ENCODE peak calls at places on chromosomes 11 and 22, in six cellular contexts. F is HepG2, H is K562, T is H1, O is GM12878, B is GM12891. A is an unnamed sample.

GRCh38 chr22:38404419-38404818 is 50.6 kb downstream of the KCNJ4 start:
- DNase-seq in F (no peak), T (no peak), O (no peak), B (no peak), H (no peak), A (no peak)

GRCh38 chr11:92180664-92181251 is 43.9 kb upstream of the FAT3 start:
- DNase-seq in B (no peak), O (no peak), T (no peak), F (no peak), H (no peak), A (no peak)

GRCh38 chr11:19251577-19251976 is 10.8 kb upstream of the E2F8 start:
- DNase-seq in H (no peak), O (no peak), F (no peak), T (no peak), B (no peak), A (no peak)

GRCh38 chr11:73931039-73931645 is 19.7 kb upstream of the DNAJB13 start:
- DNase-seq in B (no peak), H (peak), F (peak), T (peak), O (no peak), A (no peak)

GRCh38 chr11:128772814-128773213 is 78.9 kb downstream of the FLI1 start:
- DNase-seq in F (no peak), B (no peak), O (no peak), H (no peak), T (no peak), A (no peak)

GRCh38 chr11:46389450-46390330 is 1.9 kb downstream of the CHRM4 start:
- DNase-seq in T (no peak), O (no peak), B (peak), H (peak), F (peak), A (peak)

GRCh38 chr22:27866136-27867091 is 52.6 kb downstream of the PITPNB start:
- DNase-seq in B (no peak), H (no peak), F (peak), T (no peak), O (no peak), A (no peak)

GRCh38 chr11:114416441-114416928 is 16.0 kb downstream of the RBM7 start:
- DNase-seq in B (no peak), H (no peak), O (no peak), F (no peak), T (no peak), A (no peak)

GRCh38 chr11:61601512-61601911 is 20.6 kb upstream of the SYT7 start:
- DNase-seq in H (no peak), B (no peak), O (no peak), T (no peak), F (peak), A (no peak)

GRCh38 chr22:32607086-32607485 is 132.5 kb downstream of the FBXO7 start:
- DNase-seq in H (no peak), B (no peak), F (no peak), O (no peak), T (no peak), A (no peak)

GRCh38 chr11:65506316-65506769 is 7.5 kb downstream of the MALAT1 start:
- DNase-seq in B (no peak), F (no peak), T (no peak), H (no peak), O (no peak), A (no peak)

GRCh38 chr22:35894937-35895708 is 133.5 kb downstream of the RBFOX2 start:
- DNase-seq in F (no peak), O (no peak), B (no peak), H (no peak), T (no peak), A (no peak)

GRCh38 chr22:26642465-26643367 is 14.7 kb upstream of the MIAT start:
- DNase-seq in F (no peak), H (peak), O (no peak), T (no peak), B (no peak), A (no peak)

GRCh38 chr22:26656896-26657851 is at the start of gene MIAT:
- DNase-seq in F (no peak), T (no peak), H (peak), O (no peak), B (peak), A (peak)

GRCh38 chr22:38843201-38843715 is 570 bp downstream of the NPTXR start:
- DNase-seq in O (no peak), F (peak), B (peak), H (peak), T (peak), A (peak)

GRCh38 chr11:7384691-7385090 is 100.6 kb upstream of the OLFML1 start:
- DNase-seq in T (no peak), O (no peak), H (no peak), F (no peak), B (no peak), A (no peak)

GRCh38 chr11:42311504-42311903 is 852.1 kb upstream of the LRRC4C start:
- DNase-seq in O (no peak), B (no peak), H (no peak), T (no peak), F (no peak), A (no peak)

GRCh38 chr11:103164093-103164796 is 55.0 kb downstream of the DYNC2H1 start:
- DNase-seq in B (no peak), T (no peak), O (no peak), H (no peak), F (no peak), A (no peak)

GRCh38 chr11:111675891-111676290 is 73.6 kb downstream of the SIK2 start:
- DNase-seq in T (no peak), O (no peak), F (no peak), B (no peak), H (no peak), A (no peak)

GRCh38 chr11:118267486-118267885 is 3.4 kb upstream of the MPZL2 start:
- DNase-seq in B (no peak), H (no peak), T (no peak), O (no peak), F (no peak), A (no peak)

GRCh38 chr11:46392421-46393230 is 1.1 kb upstream of the CHRM4 start:
- DNase-seq in O (no peak), F (peak), T (no peak), H (peak), B (peak), A (peak)

GRCh38 chr11:126336646-126337045 is 18.8 kb upstream of the ST3GAL4 start:
- DNase-seq in F (no peak), O (no peak), H (no peak), T (no peak), B (no peak), A (no peak)
- TF ChIP-seq POLR2A in F (no peak), O (no peak), H (no peak), T (no peak), B (no peak), A (no peak)

DNA sequence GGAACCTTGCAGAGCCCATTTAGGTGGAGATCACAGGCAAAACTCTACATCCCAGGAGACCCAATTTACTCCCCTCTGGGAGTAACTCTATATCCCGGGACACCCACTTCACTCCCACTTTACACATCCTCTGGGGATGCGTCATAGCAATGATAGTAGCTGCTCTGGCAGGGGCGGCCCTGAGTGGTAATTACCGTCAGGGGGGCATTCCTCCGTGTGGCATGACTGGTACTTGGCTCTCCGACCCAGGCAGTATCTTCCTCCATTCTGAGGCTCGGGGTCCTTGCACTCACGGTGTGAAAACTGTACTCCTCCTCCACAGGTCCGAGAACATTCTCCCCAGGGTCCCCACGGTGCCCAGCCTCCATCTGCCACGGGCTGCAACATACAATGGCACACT is 17.2 kb downstream of the ADAMTS8 start:
- DNase-seq in H (no peak), B (no peak), O (no peak), F (no peak), T (no peak), A (no peak)
- TF ChIP-seq TAF1 in H (no peak), B (no peak), O (no peak), F (no peak), T (no peak), A (no peak)

DNA sequence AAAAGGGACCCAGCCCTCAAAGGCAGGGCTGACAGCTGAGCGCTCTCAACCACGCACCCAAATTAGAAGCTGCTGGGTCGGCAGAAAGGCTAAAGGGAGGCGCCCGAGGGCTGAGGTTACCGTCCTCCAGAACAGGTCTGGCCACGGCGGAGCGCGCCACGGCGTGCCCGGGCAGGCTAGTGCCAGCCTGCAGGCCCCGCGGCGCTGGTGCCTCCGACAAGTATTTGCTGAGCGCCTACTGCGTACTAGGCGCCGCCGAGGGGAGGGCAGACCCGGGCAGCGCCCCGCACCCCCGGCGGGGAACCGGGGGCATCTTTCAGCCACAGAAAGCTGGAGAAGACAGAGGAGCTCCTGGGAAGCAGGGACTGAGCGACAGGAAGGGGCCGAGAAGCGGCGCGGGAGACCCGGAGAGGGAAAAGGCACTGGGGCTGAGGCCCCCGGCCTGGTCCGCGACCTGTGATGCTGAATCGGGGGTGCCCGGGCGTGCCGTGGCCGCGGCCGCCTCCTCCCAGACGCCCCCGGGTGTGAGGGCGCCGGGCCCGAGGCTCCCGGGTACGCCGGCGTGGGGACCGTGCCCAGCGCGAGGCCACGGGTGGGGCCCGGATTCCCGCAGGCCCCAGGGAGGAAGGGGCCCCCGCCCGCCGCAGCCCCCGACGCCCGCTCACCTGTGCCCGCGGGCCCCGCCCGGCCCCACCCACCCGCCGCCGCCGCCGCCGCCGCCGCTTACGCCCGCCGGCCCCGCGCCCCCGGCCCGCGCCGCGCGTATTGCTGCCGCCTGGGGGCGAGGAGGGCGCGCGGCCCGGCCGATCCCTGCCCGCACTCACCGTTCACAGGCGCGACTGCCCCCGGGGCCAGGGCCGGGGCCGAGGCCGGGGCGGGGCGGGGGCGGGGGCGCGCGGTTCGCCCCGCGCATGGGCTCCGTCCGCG is 521 bp downstream of the HRAS start:
- DNase-seq in O (no peak), F (no peak), T (no peak), B (no peak), H (no peak), A (no peak)
- TF ChIP-seq POLR2AphosphoS5 in O (no peak), F (no peak), T (no peak), B (no peak), H (no peak), A (no peak)

GRCh38 chr11:107482234-107482633 is 24.6 kb upstream of the CWF19L2 start:
- DNase-seq in T (no peak), O (no peak), H (no peak), F (no peak), B (no peak), A (no peak)
- TF ChIP-seq POLR2A in T (no peak), O (no peak), H (no peak), F (no peak), B (no peak), A (no peak)

DNA sequence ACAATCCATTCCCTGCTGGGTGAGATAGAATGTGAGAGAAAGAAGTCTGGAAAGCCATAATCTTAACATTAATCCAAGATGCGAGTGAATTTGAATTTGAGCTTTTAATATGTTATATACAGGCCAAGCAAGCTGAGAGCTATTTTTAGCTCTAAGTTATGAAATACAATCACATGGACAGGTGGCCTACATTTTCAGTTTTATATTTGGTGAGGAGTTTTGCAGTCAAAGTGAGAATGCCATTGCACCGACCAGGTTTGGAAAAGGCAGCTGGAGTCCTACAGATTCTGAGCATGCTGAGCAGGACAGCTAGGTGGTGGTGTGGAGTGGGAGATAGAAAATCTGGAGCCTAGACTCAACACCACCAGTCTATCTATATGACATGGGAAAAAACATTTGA is 12.0 kb downstream of the OR5B21 start:
- DNase-seq in O (no peak), H (no peak), T (no peak), F (no peak), B (no peak), A (no peak)
- TF ChIP-seq TAF1 in O (no peak), H (no peak), T (no peak), F (no peak), B (no peak), A (no peak)

GRCh38 chr22:21992593-21993237 is 10.1 kb upstream of the TOP3B start:
- DNase-seq in O (no peak), T (no peak), H (peak), F (no peak), B (no peak), A (no peak)

GRCh38 chr22:21996175-21996574 is 13.6 kb upstream of the TOP3B start:
- DNase-seq in O (no peak), T (no peak), H (no peak), F (no peak), B (no peak), A (no peak)

GRCh38 chr22:21995660-21996059 is 13.1 kb upstream of the TOP3B start:
- DNase-seq in O (no peak), T (no peak), H (no peak), F (no peak), B (no peak), A (no peak)

GRCh38 chr22:21991774-21992173 is 9.2 kb upstream of the TOP3B start:
- DNase-seq in T (no peak), H (peak), O (no peak), F (no peak), B (no peak), A (no peak)

GRCh38 chr22:21994881-21995444 is 12.4 kb upstream of the TOP3B start:
- DNase-seq in F (no peak), H (peak), T (no peak), O (no peak), B (no peak), A (no peak)
- TF ChIP-seq POLR2AphosphoS5 in F (no peak), H (no peak), T (no peak), O (no peak), B (no peak), A (no peak)